ENCODE peak calls at places on chromosomes 7 and 10, in four cellular contexts. I, A, Z and B are unnamed samples. For H3K4me1, the result is how much of the 10 kb centered on the place peaks cover.

GRCh38 chr10:22346087-22346661 is 878 bp downstream of the SPAG6 start:
- DNase-seq in I (no peak), A (no peak), Z (no peak), B (no peak)

GRCh38 chr10:75555323-75555722 is 123.9 kb downstream of the LRMDA start:
- DNase-seq in I (no peak), A (no peak), Z (no peak), B (no peak)

GRCh38 chr10:21399392-21400015 is 126.0 kb downstream of the SKIDA1 start:
- DNase-seq in I (no peak), A (no peak), Z (peak), B (peak)

GRCh38 chr10:69955211-69955805 is 97.3 kb upstream of the MACROH2A2 start:
- DNase-seq in I (no peak), A (no peak), Z (no peak), B (no peak)

GRCh38 chr7:80630611-80631010 is 7.8 kb upstream of the CD36 start:
- DNase-seq in I (no peak), A (no peak), Z (peak), B (no peak)

GRCh38 chr10:128545216-128545615 is 419.0 kb upstream of the MKI67 start:
- DNase-seq in I (no peak), A (no peak), Z (no peak), B (no peak)

GRCh38 chr7:127667017-127667670 is 15.2 kb downstream of the SND1 start:
- DNase-seq in I (no peak), A (no peak), Z (peak), B (no peak)

GRCh38 chr7:122790132-122790531 is 87.4 kb upstream of the RNF148 start:
- DNase-seq in I (no peak), A (no peak), Z (no peak), B (no peak)

GRCh38 chr7:105218215-105218614 is 170.5 kb downstream of the SRPK2 start:
- DNase-seq in I (no peak), A (no peak), Z (peak), B (no peak)

GRCh38 chr7:20170626-20171025 is 46.6 kb downstream of the MACC1 start:
- DNase-seq in I (no peak), A (no peak), Z (peak), B (no peak)

GRCh38 chr7:70791341-70791740 is 340.6 kb upstream of the GALNT17 start:
- DNase-seq in I (no peak), A (no peak), Z (no peak), B (no peak)

GRCh38 chr7:28180364-28181147 is at the start of gene JAZF1:
- DNase-seq in I (peak), A (peak), Z (peak), B (peak)

GRCh38 chr7:28181921-28182517 is 1.4 kb upstream of the JAZF1 start:
- DNase-seq in I (no peak), A (no peak), Z (no peak), B (no peak)

GRCh38 chr7:28178537-28178936 is 2.1 kb downstream of the JAZF1 start:
- DNase-seq in I (no peak), A (no peak), Z (no peak), B (no peak)

GRCh38 chr7:28179081-28180030 is 1.2 kb downstream of the JAZF1 start:
- DNase-seq in I (peak), A (peak), Z (no peak), B (peak)

DNA sequence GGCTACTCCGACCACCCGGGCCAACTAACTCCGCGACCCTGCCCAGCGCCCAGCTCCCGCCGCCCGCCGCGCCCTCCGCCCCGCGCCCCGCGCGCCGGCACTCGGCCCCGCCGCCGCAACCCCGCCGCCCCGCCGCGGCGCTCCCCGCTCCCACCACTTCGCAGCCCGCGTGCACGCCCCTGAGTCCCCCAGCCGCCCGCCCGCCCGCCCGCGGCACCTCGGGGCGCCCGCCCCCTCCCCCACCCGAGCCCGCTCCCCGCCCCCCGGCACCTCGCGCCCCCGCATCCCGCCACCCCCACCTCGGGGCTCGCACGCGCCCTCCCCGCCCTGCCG is 598 bp downstream of the JAZF1 start:
- DNase-seq in I (no peak), A (no peak), Z (no peak), B (no peak)
- H3K4me3 ChIP-seq in I (peak), A (peak), Z (peak), B (peak)

DNA sequence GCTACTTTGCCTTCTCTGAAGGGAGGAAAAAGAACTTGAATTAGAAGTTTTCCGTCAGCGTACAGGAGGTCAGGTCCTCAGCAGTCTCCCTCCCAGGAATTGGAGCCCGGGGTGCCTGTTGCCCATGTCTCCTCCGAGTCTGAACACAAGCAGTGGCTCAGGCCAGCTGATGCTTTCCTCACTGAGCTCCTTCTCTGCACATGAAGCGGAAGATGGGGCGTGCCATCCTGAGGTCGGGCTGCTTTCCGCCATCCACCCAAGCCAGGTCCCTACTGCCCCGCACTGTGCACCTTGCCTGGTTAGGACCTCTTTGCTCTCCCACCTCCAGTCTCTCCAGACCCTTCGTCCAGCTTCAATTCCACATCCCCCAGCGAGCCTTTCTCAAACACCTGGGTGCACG is 237.5 kb downstream of the CELF2 start:
- DNase-seq in I (no peak), A (no peak), Z (no peak), B (no peak)
- H3K4me1 ChIP-seq in I (under half), A (under half), Z (under half), B (under half)

GRCh38 chr10:87695074-87695473 is 35.4 kb downstream of the PAPSS2 start:
- DNase-seq in I (no peak), A (no peak), Z (no peak), B (no peak)
- H3K4me3 ChIP-seq in I (no peak), A (no peak), Z (no peak), B (no peak)

GRCh38 chr7:24833548-24833947 is 76.3 kb upstream of the GSDME start:
- DNase-seq in I (no peak), A (no peak), Z (no peak), B (no peak)
- H3K4me1 ChIP-seq in I (under half), A (under half), Z (under half), B (under half)

GRCh38 chr10:8058274-8059111 is 4.0 kb downstream of the GATA3 start:
- DNase-seq in I (no peak), A (no peak), Z (no peak), B (no peak)
- H3K4me3 ChIP-seq in I (no peak), A (no peak), Z (no peak), B (peak)

DNA sequence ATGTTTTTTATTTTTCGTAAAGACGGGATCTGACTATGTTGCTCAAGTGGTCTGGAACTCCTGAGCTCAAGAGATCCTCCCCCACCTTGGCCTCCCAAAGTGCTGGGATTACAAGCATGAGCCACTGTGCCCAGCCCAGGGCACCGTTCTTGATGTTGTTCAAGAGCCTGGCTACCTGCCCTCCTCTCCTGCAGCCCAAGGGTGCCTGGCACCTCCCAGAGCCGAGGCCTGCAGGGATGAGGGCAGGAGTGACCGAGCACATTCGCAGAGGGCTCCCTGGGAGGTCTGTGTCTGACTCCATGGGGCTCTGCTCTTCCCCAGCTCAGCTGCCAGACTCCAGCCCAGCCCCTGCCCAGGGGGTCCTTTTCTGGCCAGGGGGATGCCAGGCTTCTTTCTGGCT is 15.4 kb downstream of the SH2B2 start:
- DNase-seq in I (peak), A (no peak), Z (no peak), B (no peak)
- H3K4me1 ChIP-seq in I (under half), A (under half), Z (under half), B (under half)

GRCh38 chr10:102067091-102067916 is 2.2 kb downstream of the HPS6 start:
- DNase-seq in I (no peak), A (no peak), Z (no peak), B (no peak)

GRCh38 chr10:102064868-102065560 is at the start of gene HPS6:
- DNase-seq in I (peak), A (peak), Z (peak), B (peak)

GRCh38 chr10:102068216-102068615 is 3.1 kb downstream of the HPS6 start:
- DNase-seq in I (no peak), A (peak), Z (no peak), B (no peak)

GRCh38 chr10:102065561-102066420 is 642 bp downstream of the HPS6 start:
- DNase-seq in I (peak), A (peak), Z (peak), B (peak)

DNA sequence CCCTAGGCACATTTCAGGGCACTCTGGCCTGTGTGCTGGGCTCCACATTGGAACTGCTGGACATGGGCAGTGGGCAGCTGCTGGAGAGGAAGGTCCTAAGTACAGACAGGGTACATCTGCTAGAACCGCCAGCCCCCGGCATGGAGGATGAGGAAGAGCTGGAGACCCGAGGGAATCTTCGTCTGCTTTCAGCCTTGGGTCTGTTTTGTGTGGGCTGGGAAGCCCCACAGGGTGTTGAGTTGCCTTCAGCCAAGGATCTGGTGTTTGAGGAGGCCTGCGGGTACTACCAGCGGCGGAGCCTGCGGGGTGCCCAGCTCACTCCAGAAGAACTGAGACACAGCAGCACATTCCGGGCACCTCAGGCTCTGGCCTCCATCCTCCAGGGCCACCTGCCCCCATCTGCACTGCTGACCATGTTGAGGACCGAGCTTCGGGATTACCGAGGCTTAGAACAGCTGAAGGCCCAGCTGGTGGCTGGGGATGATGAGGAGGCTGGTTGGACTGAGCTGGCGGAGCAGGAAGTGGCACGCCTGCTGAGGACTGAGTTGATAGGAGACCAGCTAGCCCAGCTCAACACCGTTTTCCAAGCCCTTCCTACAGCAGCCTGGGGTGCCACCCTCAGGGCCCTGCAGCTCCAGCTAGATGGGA is 1.4 kb downstream of the HPS6 start:
- DNase-seq in I (no peak), A (no peak), Z (no peak), B (no peak)
- H3K4me3 ChIP-seq in I (peak), A (peak), Z (peak), B (peak)

DNA sequence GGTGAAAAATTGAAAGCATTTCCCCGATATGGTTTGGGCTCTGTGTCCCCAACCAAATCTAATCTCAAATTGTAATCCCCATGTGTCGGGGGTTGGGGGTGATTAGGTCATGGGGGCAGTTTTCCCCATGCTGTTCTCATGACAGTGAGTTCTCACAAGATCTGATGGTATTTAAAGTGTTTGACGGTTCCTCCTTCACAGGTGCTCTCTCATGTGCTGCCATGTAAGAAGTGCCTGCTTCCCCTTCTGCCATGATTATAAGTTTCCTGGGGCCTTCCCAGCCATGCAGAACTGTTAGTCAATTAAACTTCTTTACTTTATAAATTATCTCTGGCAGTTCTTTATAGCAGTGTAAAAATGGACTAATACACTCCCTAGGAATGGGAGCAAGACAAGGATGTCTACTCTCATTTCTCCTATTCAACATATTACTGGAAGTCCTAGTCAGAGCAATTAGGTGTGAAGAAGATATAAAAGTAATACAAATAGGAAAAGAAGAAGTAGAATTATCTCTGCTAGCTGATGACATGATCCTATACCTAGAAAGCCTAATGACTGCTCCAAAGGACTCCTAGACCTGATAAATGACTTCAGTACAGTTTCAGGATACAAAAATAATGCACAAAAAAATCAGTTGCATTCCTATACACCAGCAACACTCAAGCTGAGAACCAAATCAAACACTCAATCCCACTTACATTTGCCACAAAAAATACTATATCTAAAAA is 260.6 kb downstream of the RNLS start:
- DNase-seq in I (no peak), A (no peak), Z (no peak), B (no peak)
- H3K4me1 ChIP-seq in I (under half), A (under half), Z (under half), B (under half)

DNA sequence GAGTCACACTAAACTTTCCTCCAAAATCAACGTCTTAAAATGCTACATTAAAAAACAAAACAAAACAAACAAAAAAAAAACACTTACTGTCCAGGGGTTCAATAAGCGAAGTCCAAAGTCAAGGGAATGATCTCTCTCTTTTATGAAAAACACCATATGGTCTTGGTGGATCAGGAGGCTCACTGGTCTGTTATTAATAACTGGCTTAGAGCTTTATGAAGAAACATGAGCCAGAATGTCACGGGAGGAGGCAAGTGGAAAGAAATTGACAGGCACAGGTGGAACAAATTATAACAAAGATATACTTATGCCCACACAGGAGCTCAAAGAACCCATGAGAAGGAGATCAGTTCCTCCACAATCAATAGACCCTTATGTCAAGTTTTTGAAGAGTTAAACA is at the start of gene MRLN:
- DNase-seq in I (no peak), A (no peak), Z (no peak), B (no peak)
- H3K4me3 ChIP-seq in I (no peak), A (no peak), Z (no peak), B (no peak)